ENCODE peak calls at places on chromosome 16, in five cellular contexts. C is NCI-H1105; A is hypothalamus; X is CD4-positive, alpha-beta T cell; M is psoas muscle. Z is an unnamed sample.

GRCh38 chr16:4515611-4516233 is 22.9 kb downstream of the CDIP1 start:
- DNase-seq in C (no peak), A (no peak), X (no peak), M (no peak), Z (no peak)

GRCh38 chr16:5008311-5008731 is 25.4 kb downstream of the NAGPA start:
- DNase-seq in C (no peak), A (no peak), X (no peak), M (no peak), Z (no peak)

GRCh38 chr16:24478401-24478800 is 61.0 kb upstream of the RBBP6 start:
- DNase-seq in C (no peak), A (no peak), X (no peak), M (no peak), Z (no peak)

GRCh38 chr16:87305505-87306391 is 11.4 kb downstream of the C16orf95 start:
- DNase-seq in C (no peak), A (no peak), X (no peak), M (no peak), Z (no peak)

GRCh38 chr16:23324727-23325126 is 22.6 kb downstream of the SCNN1B start:
- DNase-seq in C (peak), A (no peak), X (no peak), M (no peak), Z (no peak)

GRCh38 chr16:50202926-50203624 is 50.0 kb downstream of the TENT4B start:
- DNase-seq in C (no peak), A (no peak), X (no peak), M (no peak), Z (no peak)

GRCh38 chr16:46747777-46748651 is at the start of gene MYLK3:
- DNase-seq in C (no peak), A (no peak), X (no peak), M (no peak), Z (no peak)

GRCh38 chr16:70805380-70805779 is 4.4 kb upstream of the VAC14 start:
- DNase-seq in C (no peak), A (no peak), X (no peak), M (no peak), Z (no peak)